ENCODE peak calls at places on chromosomes 5 and 9, in eight cellular contexts. One of them, this sample, is unnamed.

GRCh38 chr5:149702953-149703646 is 27.0 kb upstream of the PPARGC1B start:
- DNase-seq in foreskin fibroblast: no peak
- DNase-seq in pancreas: no peak
- DNase-seq in AG04449: no peak
- DNase-seq in endodermal cell: no peak
- DNase-seq in HFF-Myc: no peak
- DNase-seq in astrocyte of the spinal cord: no peak
- DNase-seq in endothelial cell of umbilical vein: no peak
- DNase-seq in this sample: no peak

GRCh38 chr5:58641533-58641932 is 58.7 kb downstream of the RAB3C start:
- DNase-seq in HFF-Myc: no peak
- DNase-seq in pancreas: no peak
- DNase-seq in foreskin fibroblast: no peak
- DNase-seq in endodermal cell: peak
- DNase-seq in endothelial cell of umbilical vein: no peak
- DNase-seq in astrocyte of the spinal cord: no peak
- DNase-seq in AG04449: no peak
- DNase-seq in this sample: no peak

GRCh38 chr5:111649516-111649915 is 107.5 kb downstream of the NREP start:
- DNase-seq in endothelial cell of umbilical vein: no peak
- DNase-seq in endodermal cell: no peak
- DNase-seq in astrocyte of the spinal cord: no peak
- DNase-seq in AG04449: no peak
- DNase-seq in foreskin fibroblast: no peak
- DNase-seq in HFF-Myc: no peak
- DNase-seq in pancreas: no peak
- DNase-seq in this sample: no peak

GRCh38 chr5:94471496-94471895 is 146.9 kb downstream of the KIAA0825 start:
- DNase-seq in endodermal cell: no peak
- DNase-seq in HFF-Myc: no peak
- DNase-seq in AG04449: no peak
- DNase-seq in endothelial cell of umbilical vein: peak
- DNase-seq in pancreas: no peak
- DNase-seq in foreskin fibroblast: peak
- DNase-seq in astrocyte of the spinal cord: peak
- DNase-seq in this sample: peak

GRCh38 chr5:31962321-31962720 is 211.8 kb downstream of the GOLPH3 start:
- DNase-seq in endothelial cell of umbilical vein: no peak
- DNase-seq in astrocyte of the spinal cord: no peak
- DNase-seq in HFF-Myc: no peak
- DNase-seq in endodermal cell: peak
- DNase-seq in AG04449: no peak
- DNase-seq in foreskin fibroblast: no peak
- DNase-seq in pancreas: no peak
- DNase-seq in this sample: no peak

GRCh38 chr5:4048398-4048797 is 452.8 kb downstream of the IRX1 start:
- DNase-seq in HFF-Myc: no peak
- DNase-seq in foreskin fibroblast: no peak
- DNase-seq in pancreas: no peak
- DNase-seq in astrocyte of the spinal cord: no peak
- DNase-seq in endodermal cell: no peak
- DNase-seq in AG04449: no peak
- DNase-seq in endothelial cell of umbilical vein: no peak
- DNase-seq in this sample: no peak

GRCh38 chr5:143592648-143593047 is 189.2 kb upstream of the NR3C1 start:
- DNase-seq in endothelial cell of umbilical vein: peak
- DNase-seq in endodermal cell: no peak
- DNase-seq in pancreas: no peak
- DNase-seq in astrocyte of the spinal cord: no peak
- DNase-seq in AG04449: no peak
- DNase-seq in HFF-Myc: no peak
- DNase-seq in foreskin fibroblast: peak
- DNase-seq in this sample: no peak

GRCh38 chr5:35780236-35780635 is 76.5 kb upstream of the IL7R start:
- DNase-seq in pancreas: no peak
- DNase-seq in AG04449: no peak
- DNase-seq in HFF-Myc: no peak
- DNase-seq in endothelial cell of umbilical vein: no peak
- DNase-seq in endodermal cell: no peak
- DNase-seq in astrocyte of the spinal cord: no peak
- DNase-seq in foreskin fibroblast: no peak
- DNase-seq in this sample: no peak

GRCh38 chr5:172051643-172052362 is 45.4 kb upstream of the FBXW11 start:
- DNase-seq in astrocyte of the spinal cord: no peak
- DNase-seq in pancreas: no peak
- DNase-seq in AG04449: no peak
- DNase-seq in foreskin fibroblast: no peak
- DNase-seq in endothelial cell of umbilical vein: no peak
- DNase-seq in HFF-Myc: no peak
- DNase-seq in endodermal cell: no peak
- DNase-seq in this sample: no peak

GRCh38 chr9:68515304-68516017 is 25.2 kb downstream of the TMEM252 start:
- DNase-seq in astrocyte of the spinal cord: no peak
- DNase-seq in pancreas: no peak
- DNase-seq in endodermal cell: no peak
- DNase-seq in endothelial cell of umbilical vein: no peak
- DNase-seq in AG04449: no peak
- DNase-seq in HFF-Myc: no peak
- DNase-seq in foreskin fibroblast: peak
- DNase-seq in this sample: peak

GRCh38 chr9:123372766-123373446 is 16.9 kb downstream of the CRB2 start:
- DNase-seq in AG04449: no peak
- DNase-seq in endothelial cell of umbilical vein: no peak
- DNase-seq in foreskin fibroblast: no peak
- DNase-seq in astrocyte of the spinal cord: no peak
- DNase-seq in endodermal cell: no peak
- DNase-seq in pancreas: no peak
- DNase-seq in HFF-Myc: no peak
- DNase-seq in this sample: no peak

GRCh38 chr5:119852140-119852539 is 222.8 kb downstream of the FAM170A start:
- DNase-seq in AG04449: no peak
- DNase-seq in endodermal cell: no peak
- DNase-seq in endothelial cell of umbilical vein: no peak
- DNase-seq in foreskin fibroblast: no peak
- DNase-seq in HFF-Myc: no peak
- DNase-seq in astrocyte of the spinal cord: no peak
- DNase-seq in pancreas: no peak
- DNase-seq in this sample: no peak

GRCh38 chr5:96790851-96791513 is 16.8 kb downstream of the ERAP1 start:
- DNase-seq in pancreas: no peak
- DNase-seq in endothelial cell of umbilical vein: peak
- DNase-seq in AG04449: no peak
- DNase-seq in foreskin fibroblast: peak
- DNase-seq in HFF-Myc: no peak
- DNase-seq in astrocyte of the spinal cord: peak
- DNase-seq in endodermal cell: peak
- DNase-seq in this sample: peak

GRCh38 chr5:122844916-122845252 is 529 bp upstream of the SNX24 start:
- DNase-seq in endothelial cell of umbilical vein: peak
- DNase-seq in HFF-Myc: no peak
- DNase-seq in astrocyte of the spinal cord: no peak
- DNase-seq in endodermal cell: no peak
- DNase-seq in pancreas: no peak
- DNase-seq in AG04449: no peak
- DNase-seq in foreskin fibroblast: no peak
- DNase-seq in this sample: no peak

GRCh38 chr9:114216081-114216480 is 60.7 kb downstream of the COL27A1 start:
- DNase-seq in pancreas: peak
- DNase-seq in foreskin fibroblast: peak
- DNase-seq in endothelial cell of umbilical vein: peak
- DNase-seq in endodermal cell: no peak
- DNase-seq in AG04449: no peak
- DNase-seq in HFF-Myc: peak
- DNase-seq in astrocyte of the spinal cord: peak
- DNase-seq in this sample: no peak

GRCh38 chr5:89003563-89004036 is 120.6 kb upstream of the MEF2C start:
- DNase-seq in endodermal cell: no peak
- DNase-seq in foreskin fibroblast: no peak
- DNase-seq in AG04449: no peak
- DNase-seq in astrocyte of the spinal cord: no peak
- DNase-seq in pancreas: no peak
- DNase-seq in HFF-Myc: no peak
- DNase-seq in endothelial cell of umbilical vein: no peak
- DNase-seq in this sample: no peak

GRCh38 chr9:129275626-129276247 is 97.7 kb upstream of the IER5L start:
- DNase-seq in foreskin fibroblast: no peak
- DNase-seq in endodermal cell: peak
- DNase-seq in astrocyte of the spinal cord: no peak
- DNase-seq in AG04449: no peak
- DNase-seq in endothelial cell of umbilical vein: no peak
- DNase-seq in HFF-Myc: no peak
- DNase-seq in pancreas: no peak
- DNase-seq in this sample: no peak

GRCh38 chr5:6763191-6763590 is 50.0 kb downstream of the TENT4A start:
- DNase-seq in endodermal cell: no peak
- DNase-seq in astrocyte of the spinal cord: no peak
- DNase-seq in AG04449: no peak
- DNase-seq in foreskin fibroblast: no peak
- DNase-seq in HFF-Myc: no peak
- DNase-seq in pancreas: no peak
- DNase-seq in endothelial cell of umbilical vein: no peak
- DNase-seq in this sample: no peak

GRCh38 chr9:123322771-123323481 is 33.1 kb upstream of the CRB2 start:
- DNase-seq in astrocyte of the spinal cord: no peak
- DNase-seq in endodermal cell: peak
- DNase-seq in HFF-Myc: no peak
- DNase-seq in foreskin fibroblast: no peak
- DNase-seq in pancreas: no peak
- DNase-seq in endothelial cell of umbilical vein: no peak
- DNase-seq in AG04449: no peak
- DNase-seq in this sample: no peak

DNA sequence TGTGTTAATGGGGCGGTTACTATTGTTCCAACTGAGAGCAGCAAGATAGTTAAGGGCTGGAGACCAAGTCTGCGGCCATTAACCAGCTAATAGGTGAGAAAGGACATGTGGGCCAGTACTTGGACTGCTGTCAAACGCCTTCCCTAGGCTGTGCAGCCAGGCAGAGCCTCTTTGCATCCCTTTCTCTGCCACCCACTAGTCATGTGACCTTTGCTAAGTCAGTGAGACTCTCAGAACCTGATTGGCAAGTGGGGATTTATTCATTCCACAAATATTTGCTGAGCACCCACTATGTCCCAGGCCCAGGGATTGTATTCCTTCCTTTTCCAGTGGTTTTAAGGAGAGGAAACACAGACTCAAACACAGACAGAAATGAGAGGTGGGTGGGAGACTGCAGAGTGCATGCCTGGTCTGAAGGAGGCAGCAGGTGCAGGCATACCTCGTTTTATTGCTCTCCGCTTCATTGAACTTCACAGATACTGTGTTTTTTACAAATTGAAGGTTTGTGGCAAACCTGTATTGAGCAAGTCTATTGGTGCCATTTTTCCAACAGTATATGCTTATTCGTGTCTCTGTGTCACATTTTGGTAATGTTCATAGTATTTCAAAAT is 71.6 kb upstream of the GALNT10 start:
- DNase-seq in endodermal cell: peak
- DNase-seq in astrocyte of the spinal cord: no peak
- DNase-seq in HFF-Myc: no peak
- DNase-seq in endothelial cell of umbilical vein: no peak
- DNase-seq in pancreas: no peak
- DNase-seq in foreskin fibroblast: no peak
- DNase-seq in AG04449: no peak
- DNase-seq in this sample: no peak
- TF ChIP-seq CTCF in endodermal cell: peak
- TF ChIP-seq CTCF in astrocyte of the spinal cord: no peak
- TF ChIP-seq CTCF in HFF-Myc: no peak
- TF ChIP-seq CTCF in endothelial cell of umbilical vein: no peak
- TF ChIP-seq CTCF in pancreas: no peak
- TF ChIP-seq CTCF in foreskin fibroblast: no peak
- TF ChIP-seq CTCF in AG04449: no peak
- TF ChIP-seq CTCF in this sample: no peak

GRCh38 chr9:137445930-137446431 is 4.8 kb upstream of the ENTPD8 start:
- DNase-seq in astrocyte of the spinal cord: no peak
- DNase-seq in HFF-Myc: no peak
- DNase-seq in AG04449: no peak
- DNase-seq in endodermal cell: no peak
- DNase-seq in foreskin fibroblast: no peak
- DNase-seq in pancreas: no peak
- DNase-seq in endothelial cell of umbilical vein: no peak
- DNase-seq in this sample: no peak
- TF ChIP-seq CTCF in astrocyte of the spinal cord: no peak
- TF ChIP-seq CTCF in HFF-Myc: no peak
- TF ChIP-seq CTCF in AG04449: no peak
- TF ChIP-seq CTCF in endodermal cell: no peak
- TF ChIP-seq CTCF in foreskin fibroblast: no peak
- TF ChIP-seq CTCF in pancreas: no peak
- TF ChIP-seq CTCF in endothelial cell of umbilical vein: no peak
- TF ChIP-seq CTCF in this sample: no peak

DNA sequence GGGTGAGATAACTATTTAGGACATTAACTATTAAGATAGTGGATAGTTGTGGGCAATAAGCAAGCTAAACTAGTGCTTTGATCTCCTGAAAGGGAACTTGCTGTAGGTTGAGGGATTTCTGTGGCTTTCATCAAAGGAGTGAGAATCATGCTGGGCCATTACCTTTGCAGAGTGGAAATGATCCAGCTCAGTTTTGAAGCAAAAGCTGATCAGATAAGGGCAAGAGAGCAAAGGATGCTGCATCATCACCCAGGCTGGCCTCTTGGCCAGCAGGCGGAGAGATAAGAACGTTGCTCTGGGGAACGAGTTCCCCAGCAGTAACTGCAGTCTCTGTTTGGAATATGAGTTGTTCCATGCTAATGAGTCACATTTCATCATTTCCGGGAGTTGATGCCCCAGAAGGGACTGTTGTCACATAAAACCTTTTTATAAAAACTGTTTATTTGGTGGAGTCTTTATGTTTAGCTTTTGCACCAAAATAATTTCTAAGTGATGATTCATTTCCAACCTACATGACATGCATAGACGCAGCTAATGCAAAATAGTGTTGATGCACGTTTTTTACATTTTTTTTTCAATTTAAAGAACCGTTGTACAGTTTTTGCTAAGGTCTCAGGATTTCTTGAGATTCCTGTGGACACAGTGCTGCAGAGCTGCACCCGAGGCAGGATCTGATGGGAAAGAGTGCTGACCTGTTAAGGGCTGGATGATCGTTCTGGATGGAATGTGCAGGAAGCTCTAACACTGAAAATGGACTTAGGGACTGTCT is 99.3 kb downstream of the ACTBL2 start:
- DNase-seq in HFF-Myc: peak
- DNase-seq in endothelial cell of umbilical vein: peak
- DNase-seq in AG04449: peak
- DNase-seq in pancreas: no peak
- DNase-seq in astrocyte of the spinal cord: peak
- DNase-seq in endodermal cell: peak
- DNase-seq in foreskin fibroblast: peak
- DNase-seq in this sample: peak
- TF ChIP-seq CTCF in HFF-Myc: peak
- TF ChIP-seq CTCF in endothelial cell of umbilical vein: no peak
- TF ChIP-seq CTCF in AG04449: peak
- TF ChIP-seq CTCF in pancreas: no peak
- TF ChIP-seq CTCF in astrocyte of the spinal cord: peak
- TF ChIP-seq CTCF in endodermal cell: no peak
- TF ChIP-seq CTCF in foreskin fibroblast: peak
- TF ChIP-seq CTCF in this sample: peak

GRCh38 chr9:19948021-19948420 is 159.2 kb upstream of the SLC24A2 start:
- DNase-seq in endothelial cell of umbilical vein: no peak
- DNase-seq in endodermal cell: no peak
- DNase-seq in foreskin fibroblast: peak
- DNase-seq in astrocyte of the spinal cord: no peak
- DNase-seq in HFF-Myc: no peak
- DNase-seq in AG04449: no peak
- DNase-seq in pancreas: no peak
- DNase-seq in this sample: no peak

GRCh38 chr9:19940808-19941207 is 152.0 kb upstream of the SLC24A2 start:
- DNase-seq in HFF-Myc: no peak
- DNase-seq in pancreas: no peak
- DNase-seq in foreskin fibroblast: no peak
- DNase-seq in astrocyte of the spinal cord: no peak
- DNase-seq in endodermal cell: no peak
- DNase-seq in endothelial cell of umbilical vein: peak
- DNase-seq in AG04449: no peak
- DNase-seq in this sample: no peak

GRCh38 chr9:19946446-19947109 is 157.7 kb upstream of the SLC24A2 start:
- DNase-seq in endodermal cell: peak
- DNase-seq in pancreas: no peak
- DNase-seq in HFF-Myc: no peak
- DNase-seq in AG04449: no peak
- DNase-seq in foreskin fibroblast: peak
- DNase-seq in endothelial cell of umbilical vein: peak
- DNase-seq in astrocyte of the spinal cord: peak
- DNase-seq in this sample: no peak
- TF ChIP-seq CTCF in endodermal cell: peak
- TF ChIP-seq CTCF in pancreas: no peak
- TF ChIP-seq CTCF in HFF-Myc: peak
- TF ChIP-seq CTCF in AG04449: peak
- TF ChIP-seq CTCF in foreskin fibroblast: peak
- TF ChIP-seq CTCF in endothelial cell of umbilical vein: peak
- TF ChIP-seq CTCF in astrocyte of the spinal cord: peak
- TF ChIP-seq CTCF in this sample: peak

This sample was measured in AG09309.